ENCODE peak calls at places on chromosomes 7 and 10, in six cellular contexts. One of them, this sample, is unnamed.

GRCh38 chr7:826230-826905 is 5.9 kb upstream of the SUN1 start:
- DNase-seq in CD8-positive, alpha-beta T cell: no peak
- DNase-seq in mesenchymal stem cell: no peak
- DNase-seq in uterus: no peak
- DNase-seq in ovary: peak; percentile 44
- DNase-seq in trophoblast cell: no peak
- DNase-seq in this sample: no peak

GRCh38 chr7:22361795-22362194 is 4.8 kb upstream of the RAPGEF5 start:
- DNase-seq in mesenchymal stem cell: no peak
- DNase-seq in uterus: no peak
- DNase-seq in CD8-positive, alpha-beta T cell: no peak
- DNase-seq in trophoblast cell: no peak
- DNase-seq in ovary: no peak
- DNase-seq in this sample: no peak

GRCh38 chr7:98323597-98324322 is 42.3 kb downstream of the BRI3 start:
- DNase-seq in mesenchymal stem cell: no peak
- DNase-seq in trophoblast cell: peak; percentile 89
- DNase-seq in uterus: no peak
- DNase-seq in CD8-positive, alpha-beta T cell: no peak
- DNase-seq in ovary: no peak
- DNase-seq in this sample: no peak

GRCh38 chr10:70804424-70804814 is 11.3 kb upstream of the SGPL1 start:
- DNase-seq in ovary: no peak
- DNase-seq in mesenchymal stem cell: no peak
- DNase-seq in trophoblast cell: no peak
- DNase-seq in CD8-positive, alpha-beta T cell: no peak
- DNase-seq in uterus: no peak
- DNase-seq in this sample: no peak

GRCh38 chr7:47709051-47709450 is 127.1 kb upstream of the TNS3 start:
- DNase-seq in mesenchymal stem cell: no peak
- DNase-seq in ovary: no peak
- DNase-seq in trophoblast cell: no peak
- DNase-seq in CD8-positive, alpha-beta T cell: no peak
- DNase-seq in uterus: no peak
- DNase-seq in this sample: no peak

GRCh38 chr10:49767752-49768151 is 5.6 kb upstream of the OGDHL start:
- DNase-seq in mesenchymal stem cell: no peak
- DNase-seq in CD8-positive, alpha-beta T cell: no peak
- DNase-seq in uterus: no peak
- DNase-seq in ovary: no peak
- DNase-seq in trophoblast cell: no peak
- DNase-seq in this sample: no peak

GRCh38 chr10:100890696-100891271 is 22.0 kb upstream of the SLF2 start:
- DNase-seq in CD8-positive, alpha-beta T cell: no peak
- DNase-seq in ovary: no peak
- DNase-seq in mesenchymal stem cell: peak; percentile 97
- DNase-seq in trophoblast cell: peak; percentile 59
- DNase-seq in uterus: no peak
- DNase-seq in this sample: peak; percentile 7

GRCh38 chr10:121240556-121240955 is 357.7 kb downstream of the FGFR2 start:
- DNase-seq in trophoblast cell: no peak
- DNase-seq in ovary: no peak
- DNase-seq in uterus: no peak
- DNase-seq in CD8-positive, alpha-beta T cell: no peak
- DNase-seq in mesenchymal stem cell: no peak
- DNase-seq in this sample: no peak

GRCh38 chr7:33395340-33395739 is 266.0 kb downstream of the BBS9 start:
- DNase-seq in mesenchymal stem cell: peak; percentile 13
- DNase-seq in trophoblast cell: no peak
- DNase-seq in ovary: no peak
- DNase-seq in CD8-positive, alpha-beta T cell: no peak
- DNase-seq in uterus: no peak
- DNase-seq in this sample: no peak

GRCh38 chr7:1113548-1113885 is 25.6 kb downstream of the GPER1 start:
- DNase-seq in ovary: peak; percentile 16
- DNase-seq in trophoblast cell: no peak
- DNase-seq in mesenchymal stem cell: no peak
- DNase-seq in uterus: no peak
- DNase-seq in CD8-positive, alpha-beta T cell: no peak
- DNase-seq in this sample: no peak

GRCh38 chr10:62626817-62627216 is 177.7 kb upstream of the ADO start:
- DNase-seq in ovary: no peak
- DNase-seq in trophoblast cell: no peak
- DNase-seq in mesenchymal stem cell: no peak
- DNase-seq in CD8-positive, alpha-beta T cell: no peak
- DNase-seq in uterus: no peak
- DNase-seq in this sample: no peak

GRCh38 chr10:33137356-33138007 is 179.5 kb upstream of the ITGB1 start:
- DNase-seq in uterus: no peak
- DNase-seq in trophoblast cell: no peak
- DNase-seq in CD8-positive, alpha-beta T cell: no peak
- DNase-seq in ovary: no peak
- DNase-seq in mesenchymal stem cell: no peak
- DNase-seq in this sample: no peak

GRCh38 chr10:77471069-77471536 is 166.5 kb downstream of the KCNMA1 start:
- DNase-seq in ovary: no peak
- DNase-seq in mesenchymal stem cell: no peak
- DNase-seq in trophoblast cell: no peak
- DNase-seq in CD8-positive, alpha-beta T cell: no peak
- DNase-seq in uterus: no peak
- DNase-seq in this sample: no peak

GRCh38 chr10:80701706-80702105 is 164.0 kb downstream of the SH2D4B start:
- DNase-seq in CD8-positive, alpha-beta T cell: no peak
- DNase-seq in mesenchymal stem cell: no peak
- DNase-seq in ovary: no peak
- DNase-seq in uterus: no peak
- DNase-seq in trophoblast cell: no peak
- DNase-seq in this sample: no peak

GRCh38 chr10:23362879-23363787 is 18.5 kb upstream of the C10orf67 start:
- DNase-seq in mesenchymal stem cell: no peak
- DNase-seq in CD8-positive, alpha-beta T cell: no peak
- DNase-seq in ovary: no peak
- DNase-seq in trophoblast cell: no peak
- DNase-seq in uterus: no peak
- DNase-seq in this sample: no peak

GRCh38 chr7:29612596-29612995 is 49.0 kb downstream of the PRR15 start:
- DNase-seq in mesenchymal stem cell: no peak
- DNase-seq in uterus: no peak
- DNase-seq in CD8-positive, alpha-beta T cell: no peak
- DNase-seq in trophoblast cell: no peak
- DNase-seq in ovary: no peak
- DNase-seq in this sample: no peak

GRCh38 chr7:19772858-19773337 is 519 bp downstream of the TMEM196 start:
- DNase-seq in CD8-positive, alpha-beta T cell: no peak
- DNase-seq in mesenchymal stem cell: peak; percentile 37
- DNase-seq in ovary: peak; percentile 21
- DNase-seq in trophoblast cell: no peak
- DNase-seq in uterus: peak; percentile 23
- DNase-seq in this sample: peak; percentile 56

GRCh38 chr10:123930340-123931001 is 38.9 kb upstream of the CPXM2 start:
- DNase-seq in trophoblast cell: no peak
- DNase-seq in CD8-positive, alpha-beta T cell: no peak
- DNase-seq in ovary: no peak
- DNase-seq in mesenchymal stem cell: no peak
- DNase-seq in uterus: no peak
- DNase-seq in this sample: no peak

GRCh38 chr7:130356121-130356759 is 11.6 kb downstream of the CPA5 start:
- DNase-seq in trophoblast cell: peak; percentile 98
- DNase-seq in ovary: peak; percentile 44
- DNase-seq in CD8-positive, alpha-beta T cell: no peak
- DNase-seq in mesenchymal stem cell: peak; percentile 99
- DNase-seq in uterus: peak; percentile 67
- DNase-seq in this sample: peak; percentile 60

GRCh38 chr7:115410972-115411686 is 489.2 kb downstream of the MDFIC start:
- DNase-seq in ovary: no peak
- DNase-seq in CD8-positive, alpha-beta T cell: no peak
- DNase-seq in mesenchymal stem cell: no peak
- DNase-seq in trophoblast cell: peak; percentile 1
- DNase-seq in uterus: no peak
- DNase-seq in this sample: no peak

GRCh38 chr10:4069491-4069890 is 284.5 kb upstream of the KLF6 start:
- DNase-seq in trophoblast cell: peak; percentile 96
- DNase-seq in mesenchymal stem cell: peak; percentile 83
- DNase-seq in ovary: no peak
- DNase-seq in CD8-positive, alpha-beta T cell: no peak
- DNase-seq in uterus: no peak
- DNase-seq in this sample: no peak

GRCh38 chr7:29606287-29606721 is 42.7 kb downstream of the PRR15 start:
- DNase-seq in mesenchymal stem cell: peak; percentile 75
- DNase-seq in ovary: no peak
- DNase-seq in trophoblast cell: peak; percentile 32
- DNase-seq in CD8-positive, alpha-beta T cell: no peak
- DNase-seq in uterus: peak; percentile 26
- DNase-seq in this sample: no peak

GRCh38 chr7:69078997-69079769 is 519.1 kb upstream of the AUTS2 start:
- DNase-seq in trophoblast cell: peak; percentile 90
- DNase-seq in mesenchymal stem cell: no peak
- DNase-seq in uterus: no peak
- DNase-seq in CD8-positive, alpha-beta T cell: no peak
- DNase-seq in ovary: peak; percentile 28
- DNase-seq in this sample: no peak

GRCh38 chr7:27169658-27170493 is 4.2 kb downstream of the HOXA10 start:
- DNase-seq in ovary: peak; percentile 10
- DNase-seq in trophoblast cell: peak; percentile 70
- DNase-seq in uterus: no peak
- DNase-seq in mesenchymal stem cell: peak; percentile 66
- DNase-seq in CD8-positive, alpha-beta T cell: no peak
- DNase-seq in this sample: peak; percentile 68

GRCh38 chr10:62690703-62691102 is 113.8 kb upstream of the ADO start:
- DNase-seq in ovary: no peak
- DNase-seq in trophoblast cell: no peak
- DNase-seq in mesenchymal stem cell: no peak
- DNase-seq in uterus: no peak
- DNase-seq in CD8-positive, alpha-beta T cell: no peak
- DNase-seq in this sample: no peak

GRCh38 chr10:86178401-86179142 is 188.0 kb downstream of the GRID1 start:
- DNase-seq in mesenchymal stem cell: no peak
- DNase-seq in uterus: no peak
- DNase-seq in trophoblast cell: peak; percentile 45
- DNase-seq in CD8-positive, alpha-beta T cell: no peak
- DNase-seq in ovary: no peak
- DNase-seq in this sample: peak; percentile 36

GRCh38 chr7:128394904-128395496 is 14.8 kb downstream of the IMPDH1 start:
- DNase-seq in CD8-positive, alpha-beta T cell: no peak
- DNase-seq in ovary: no peak
- DNase-seq in uterus: no peak
- DNase-seq in trophoblast cell: no peak
- DNase-seq in mesenchymal stem cell: no peak
- DNase-seq in this sample: no peak
- H3K9me3 ChIP-seq in CD8-positive, alpha-beta T cell: no peaks in the 10 kb centered on the region
- H3K9me3 ChIP-seq in ovary: no peaks in the 10 kb centered on the region
- H3K9me3 ChIP-seq in uterus: no peaks in the 10 kb centered on the region
- H3K9me3 ChIP-seq in trophoblast cell: peaks cover 3% of the 10 kb centered on the region
- H3K9me3 ChIP-seq in mesenchymal stem cell: no peaks in the 10 kb centered on the region
- H3K9me3 ChIP-seq in this sample: no peaks in the 10 kb centered on the region

DNA sequence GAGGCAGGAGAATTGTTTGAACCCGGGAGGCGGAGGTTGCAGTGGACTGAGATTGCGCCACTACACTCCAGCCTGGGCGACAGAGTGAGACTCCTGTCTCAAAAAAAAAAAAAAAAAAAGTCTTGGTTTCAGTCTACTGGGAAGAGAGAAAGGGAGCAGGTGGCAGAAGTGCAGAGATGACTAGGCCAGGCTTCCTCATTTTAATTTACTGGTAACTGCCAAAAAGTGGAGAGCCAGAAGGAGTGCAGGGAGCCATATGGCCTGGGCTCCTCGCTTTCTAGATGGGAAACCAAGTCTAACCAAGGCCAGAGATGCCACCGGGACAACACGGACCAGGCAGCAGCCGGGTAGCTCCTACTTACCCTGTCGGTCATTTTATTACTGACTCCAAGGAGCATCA is 12.2 kb downstream of the SEPHS1 start:
- DNase-seq in ovary: no peak
- DNase-seq in CD8-positive, alpha-beta T cell: no peak
- DNase-seq in uterus: no peak
- DNase-seq in trophoblast cell: no peak
- DNase-seq in mesenchymal stem cell: no peak
- DNase-seq in this sample: no peak
- H3K36me3 ChIP-seq in ovary: no peaks in the 10 kb centered on the region
- H3K36me3 ChIP-seq in CD8-positive, alpha-beta T cell: peaks cover 5% of the 10 kb centered on the region
- H3K36me3 ChIP-seq in uterus: no peaks in the 10 kb centered on the region
- H3K36me3 ChIP-seq in trophoblast cell: peaks cover 30% of the 10 kb centered on the region
- H3K36me3 ChIP-seq in mesenchymal stem cell: peaks cover 44% of the 10 kb centered on the region
- H3K36me3 ChIP-seq in this sample: peaks cover 54% of the 10 kb centered on the region

GRCh38 chr10:87799860-87800259 is 18.2 kb downstream of the ATAD1 start:
- DNase-seq in trophoblast cell: no peak
- DNase-seq in mesenchymal stem cell: no peak
- DNase-seq in CD8-positive, alpha-beta T cell: no peak
- DNase-seq in uterus: no peak
- DNase-seq in ovary: no peak
- DNase-seq in this sample: no peak

GRCh38 chr10:87803831-87804230 is 14.2 kb downstream of the ATAD1 start:
- DNase-seq in ovary: no peak
- DNase-seq in CD8-positive, alpha-beta T cell: no peak
- DNase-seq in uterus: no peak
- DNase-seq in trophoblast cell: no peak
- DNase-seq in mesenchymal stem cell: no peak
- DNase-seq in this sample: no peak

GRCh38 chr10:87803328-87803727 is 14.7 kb downstream of the ATAD1 start:
- DNase-seq in mesenchymal stem cell: no peak
- DNase-seq in ovary: no peak
- DNase-seq in uterus: no peak
- DNase-seq in CD8-positive, alpha-beta T cell: no peak
- DNase-seq in trophoblast cell: no peak
- DNase-seq in this sample: no peak

GRCh38 chr10:87804939-87805569 is 13.0 kb downstream of the ATAD1 start:
- DNase-seq in CD8-positive, alpha-beta T cell: no peak
- DNase-seq in uterus: no peak
- DNase-seq in ovary: no peak
- DNase-seq in mesenchymal stem cell: no peak
- DNase-seq in trophoblast cell: no peak
- DNase-seq in this sample: no peak
- H3K9me3 ChIP-seq in CD8-positive, alpha-beta T cell: no peaks in the 10 kb centered on the region
- H3K9me3 ChIP-seq in uterus: no peaks in the 10 kb centered on the region
- H3K9me3 ChIP-seq in ovary: no peaks in the 10 kb centered on the region
- H3K9me3 ChIP-seq in mesenchymal stem cell: peaks cover 17% of the 10 kb centered on the region
- H3K9me3 ChIP-seq in trophoblast cell: peaks cover 2% of the 10 kb centered on the region
- H3K9me3 ChIP-seq in this sample: no peaks in the 10 kb centered on the region

GRCh38 chr7:5374464-5374863 is 49.2 kb downstream of the TNRC18 start:
- DNase-seq in mesenchymal stem cell: no peak
- DNase-seq in CD8-positive, alpha-beta T cell: no peak
- DNase-seq in uterus: no peak
- DNase-seq in ovary: no peak
- DNase-seq in trophoblast cell: no peak
- DNase-seq in this sample: no peak

GRCh38 chr7:5377279-5377678 is 46.4 kb downstream of the TNRC18 start:
- DNase-seq in CD8-positive, alpha-beta T cell: no peak
- DNase-seq in uterus: no peak
- DNase-seq in trophoblast cell: no peak
- DNase-seq in mesenchymal stem cell: no peak
- DNase-seq in ovary: no peak
- DNase-seq in this sample: no peak

GRCh38 chr7:5375925-5376324 is 47.7 kb downstream of the TNRC18 start:
- DNase-seq in mesenchymal stem cell: no peak
- DNase-seq in uterus: no peak
- DNase-seq in ovary: no peak
- DNase-seq in CD8-positive, alpha-beta T cell: no peak
- DNase-seq in trophoblast cell: no peak
- DNase-seq in this sample: no peak

GRCh38 chr7:5370454-5371353 is 52.9 kb downstream of the TNRC18 start:
- DNase-seq in mesenchymal stem cell: no peak
- DNase-seq in ovary: no peak
- DNase-seq in trophoblast cell: no peak
- DNase-seq in uterus: no peak
- DNase-seq in CD8-positive, alpha-beta T cell: no peak
- DNase-seq in this sample: no peak

GRCh38 chr7:5373300-5373699 is 50.3 kb downstream of the TNRC18 start:
- DNase-seq in mesenchymal stem cell: no peak
- DNase-seq in trophoblast cell: no peak
- DNase-seq in CD8-positive, alpha-beta T cell: no peak
- DNase-seq in ovary: no peak
- DNase-seq in uterus: no peak
- DNase-seq in this sample: no peak
- H3K36me3 ChIP-seq in mesenchymal stem cell: peaks cover 72% of the 10 kb centered on the region
- H3K36me3 ChIP-seq in trophoblast cell: peaks cover 73% of the 10 kb centered on the region
- H3K36me3 ChIP-seq in CD8-positive, alpha-beta T cell: peaks cover 11% of the 10 kb centered on the region
- H3K36me3 ChIP-seq in ovary: no peaks in the 10 kb centered on the region
- H3K36me3 ChIP-seq in uterus: no peaks in the 10 kb centered on the region
- H3K36me3 ChIP-seq in this sample: peaks cover 91% of the 10 kb centered on the region

This sample was measured in suprapubic skin.